ENCODE peak calls at places on chromosomes 7 and 10, in five cellular contexts. U is transverse colon, A is stomach, H is ovary, M is tibial nerve. P is an unnamed sample.

GRCh38 chr7:102433319-102434038 is at the start of gene ORAI2:
- DNase-seq in A (peak), M (peak), H (peak), U (peak), P (peak)

GRCh38 chr7:157674715-157675426 is 338.1 kb downstream of the DNAJB6 start:
- DNase-seq in U (no peak), M (no peak), H (no peak), A (peak), P (peak)

GRCh38 chr7:74199551-74200355 is 10.1 kb upstream of the LAT2 start:
- DNase-seq in H (no peak), U (no peak), A (no peak), M (no peak), P (no peak)

GRCh38 chr7:151406051-151406875 is 3.6 kb downstream of the WDR86 start:
- DNase-seq in H (no peak), M (no peak), A (no peak), U (no peak), P (peak)

GRCh38 chr7:155598810-155599210 is 45.7 kb upstream of the RBM33 start:
- DNase-seq in A (peak), H (peak), M (peak), U (peak), P (peak)

GRCh38 chr10:74118794-74119193 is 31.8 kb downstream of the AP3M1 start:
- DNase-seq in A (no peak), M (no peak), H (no peak), U (peak), P (no peak)

GRCh38 chr10:56823849-56824248 is 462.8 kb upstream of the ZWINT start:
- DNase-seq in U (no peak), H (no peak), M (no peak), A (no peak), P (no peak)

GRCh38 chr7:94698275-94698674 is 42.3 kb upstream of the SGCE start:
- DNase-seq in U (no peak), M (no peak), H (no peak), A (no peak), P (no peak)

GRCh38 chr10:113704637-113705343 is 25.1 kb downstream of the CASP7 start:
- DNase-seq in U (no peak), A (no peak), H (no peak), M (peak), P (no peak)

GRCh38 chr10:91567815-91568214 is 65.1 kb downstream of the PPP1R3C start:
- DNase-seq in A (no peak), U (no peak), H (no peak), M (no peak), P (no peak)

GRCh38 chr7:105403128-105403527 is 14.4 kb upstream of the SRPK2 start:
- DNase-seq in M (no peak), A (no peak), U (no peak), H (no peak), P (no peak)

GRCh38 chr10:75294031-75294437 is 58.3 kb upstream of the COMTD1 start:
- DNase-seq in U (no peak), A (no peak), H (no peak), M (no peak), P (peak)

GRCh38 chr10:26832960-26833359 is 27.8 kb downstream of the ABI1 start:
- DNase-seq in H (no peak), U (no peak), A (no peak), M (no peak), P (no peak)

GRCh38 chr7:23065974-23066373 is 39.6 kb upstream of the KLHL7 start:
- DNase-seq in A (no peak), H (no peak), M (no peak), U (no peak), P (no peak)

GRCh38 chr7:40827217-40828085 is 692.6 kb downstream of the SUGCT start:
- DNase-seq in A (no peak), M (peak), H (no peak), U (no peak), P (no peak)

GRCh38 chr10:43254199-43254730 is 12.6 kb downstream of the RASGEF1A start:
- DNase-seq in A (peak), U (no peak), H (no peak), M (no peak), P (peak)

GRCh38 chr10:19816420-19817250 is at the start of gene PLXDC2:
- DNase-seq in M (peak), H (peak), A (no peak), U (peak), P (peak)

GRCh38 chr7:132575336-132575986 is 809 bp downstream of the PLXNA4 start:
- DNase-seq in U (peak), A (no peak), M (peak), H (peak), P (peak)

GRCh38 chr7:130887182-130888016 is 153.4 kb upstream of the KLF14 start:
- DNase-seq in U (no peak), M (no peak), H (no peak), A (no peak), P (no peak)
- TF ChIP-seq EP300 in U (no peak), M (no peak), H (no peak), A (no peak), P (no peak)

DNA sequence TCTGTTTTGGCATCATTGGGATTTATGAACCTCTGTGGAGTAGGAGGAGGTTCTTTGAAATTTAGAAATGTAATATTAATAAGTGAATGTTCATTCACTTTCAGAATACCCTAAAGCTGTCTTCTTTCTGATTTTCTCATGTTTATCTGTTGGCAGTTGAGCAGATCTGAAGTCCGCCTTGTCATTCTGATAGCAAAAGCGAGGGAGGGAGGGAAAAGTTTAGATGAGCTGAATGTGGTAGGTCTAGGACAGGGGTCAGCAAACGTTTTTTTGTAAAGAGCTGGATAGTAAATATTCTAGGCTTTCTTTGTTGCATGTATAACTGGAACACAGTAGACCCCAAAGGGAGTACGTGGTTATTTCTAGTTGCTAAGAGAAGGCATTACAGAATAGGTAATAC is 94.4 kb upstream of the GATA3 start:
- DNase-seq in M (no peak), A (no peak), H (no peak), U (no peak), P (no peak)
- TF ChIP-seq EP300 in M (no peak), A (no peak), H (no peak), U (no peak), P (no peak)

GRCh38 chr7:107972986-107973385 is 30.0 kb downstream of the LAMB1 start:
- DNase-seq in M (peak), U (no peak), H (no peak), A (no peak), P (peak)
- TF ChIP-seq EP300 in M (no peak), U (no peak), H (no peak), A (no peak), P (peak)

GRCh38 chr10:119090026-119090808 is 9.6 kb upstream of the EIF3A start:
- DNase-seq in A (peak), M (no peak), U (peak), H (no peak), P (peak)

GRCh38 chr10:119087271-119087897 is 6.8 kb upstream of the EIF3A start:
- DNase-seq in U (no peak), M (no peak), H (no peak), A (peak), P (peak)

GRCh38 chr10:119095648-119096047 is 8.3 kb upstream of the DENND10 start:
- DNase-seq in A (peak), H (no peak), M (no peak), U (no peak), P (peak)

GRCh38 chr10:119090968-119091367 is 10.4 kb upstream of the EIF3A start:
- DNase-seq in U (peak), A (peak), H (no peak), M (no peak), P (no peak)
- TF ChIP-seq EP300 in U (no peak), A (no peak), H (no peak), M (no peak), P (no peak)

GRCh38 chr10:70360215-70360614 is 22.2 kb downstream of the LRRC20 start:
- DNase-seq in H (no peak), U (no peak), A (no peak), M (no peak), P (no peak)
- TF ChIP-seq EP300 in H (no peak), U (no peak), A (no peak), M (no peak), P (no peak)

GRCh38 chr10:1612910-1613309 is 124.4 kb downstream of the ADARB2 start:
- DNase-seq in U (no peak), H (no peak), A (no peak), M (no peak), P (no peak)
- TF ChIP-seq EP300 in U (no peak), H (no peak), A (no peak), M (no peak), P (no peak)

DNA sequence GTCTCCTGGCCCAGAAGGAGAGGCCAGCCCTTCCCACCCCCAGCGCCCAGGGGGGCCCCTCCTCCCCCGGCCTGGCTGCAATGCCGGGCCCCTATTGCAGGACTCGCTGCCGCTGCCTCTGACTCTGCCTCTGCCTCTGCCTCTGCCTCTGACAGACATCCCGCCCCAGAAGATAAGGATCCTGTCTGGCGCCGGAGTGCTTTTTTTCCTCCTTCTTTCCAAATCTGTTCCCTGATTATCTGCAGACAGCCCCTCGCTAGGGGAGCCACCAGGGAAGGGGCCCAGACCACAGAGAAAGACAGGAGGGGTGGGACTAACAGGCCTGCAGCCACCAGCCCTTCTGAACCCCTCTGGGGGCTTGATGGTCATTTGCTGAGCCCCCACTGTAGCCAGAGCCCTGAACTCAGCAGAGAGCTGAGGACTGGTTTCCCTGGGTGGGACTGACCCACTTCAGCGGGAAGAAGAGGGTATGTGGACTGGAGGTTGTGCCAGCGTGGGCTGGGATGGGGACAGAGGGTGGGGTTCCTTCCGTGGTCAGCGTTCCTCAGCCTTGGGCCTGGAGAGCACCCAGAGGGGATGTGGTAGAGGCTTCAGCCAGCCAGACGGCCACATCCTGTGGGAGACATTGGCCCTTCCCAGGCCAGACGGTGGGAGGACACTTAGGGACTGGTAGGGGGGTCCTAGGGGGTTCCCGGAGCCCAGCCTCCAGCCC is 22.8 kb downstream of the UNC5B start:
- DNase-seq in M (no peak), A (no peak), H (no peak), U (no peak), P (no peak)
- TF ChIP-seq EP300 in M (no peak), A (no peak), H (no peak), U (no peak), P (no peak)

DNA sequence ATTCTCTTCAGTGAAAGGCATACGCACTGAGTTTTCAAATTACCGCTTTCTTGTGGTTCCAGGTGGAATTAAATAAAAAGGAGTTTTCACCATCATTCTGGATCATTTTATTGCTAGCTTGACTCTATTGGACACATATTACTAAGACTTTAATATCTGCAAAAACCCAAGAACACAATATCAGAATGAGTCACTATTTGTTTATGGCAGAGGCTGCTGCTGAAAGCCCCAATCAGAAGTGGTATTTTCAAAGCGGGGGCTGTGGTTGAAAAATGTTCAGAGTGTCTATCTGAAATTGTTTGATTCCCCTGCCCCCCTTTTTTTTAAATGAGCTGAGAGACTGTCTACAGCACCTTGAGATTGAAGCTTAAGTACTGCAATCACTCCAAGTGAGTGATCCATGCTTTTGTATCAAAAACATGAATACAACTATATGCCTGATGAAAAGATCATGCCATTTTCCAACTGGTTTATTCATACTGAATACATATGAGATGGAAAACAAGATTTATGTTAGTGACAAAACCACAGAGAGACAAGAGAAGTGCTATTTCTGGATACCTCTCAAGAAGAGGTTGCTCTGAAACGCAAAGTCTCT is 376.4 kb downstream of the HTR7 start:
- DNase-seq in M (no peak), H (no peak), A (no peak), U (no peak), P (no peak)
- TF ChIP-seq EP300 in M (no peak), H (no peak), A (no peak), U (no peak), P (no peak)

GRCh38 chr7:55160539-55160938 is 141.7 kb downstream of the EGFR start:
- DNase-seq in M (no peak), U (no peak), H (no peak), A (no peak), P (no peak)
- TF ChIP-seq EP300 in M (no peak), U (no peak), H (no peak), A (no peak), P (no peak)